ENCODE peak calls at places on chromosomes 6 and 20, in five cellular contexts. Y is epithelial cell of esophagus, D is fibroblast of villous mesenchyme, B is colonic mucosa, I is heart right ventricle. U is an unnamed sample.

GRCh38 chr6:147246853-147247635 is 42.8 kb downstream of the STXBP5 start:
- DNase-seq in B (no peak), Y (no peak), D (no peak), I (no peak), U (no peak)

GRCh38 chr20:6730929-6731328 is 36.6 kb upstream of the BMP2 start:
- DNase-seq in B (no peak), Y (no peak), I (no peak), D (no peak), U (no peak)

GRCh38 chr6:115838763-115839401 is 221.8 kb downstream of the FRK start:
- DNase-seq in B (peak), D (peak), Y (peak), I (no peak), U (peak)

GRCh38 chr6:131213501-131213990 is 78.3 kb downstream of the AKAP7 start:
- DNase-seq in I (no peak), D (peak), B (no peak), Y (no peak), U (no peak)

GRCh38 chr20:57391439-57392129 is 388 bp downstream of the RBM38 start:
- DNase-seq in Y (peak), D (no peak), B (no peak), I (no peak), U (peak)

GRCh38 chr6:106619223-106619622 is 10.1 kb downstream of the RTN4IP1 start:
- DNase-seq in I (no peak), B (no peak), Y (no peak), D (no peak), U (no peak)

GRCh38 chr6:139977887-139978332 is 603.5 kb upstream of the CITED2 start:
- DNase-seq in B (no peak), I (no peak), D (peak), Y (peak), U (peak)

GRCh38 chr6:33192671-33193602 is 670 bp upstream of the COL11A2 start:
- DNase-seq in D (no peak), Y (peak), B (no peak), I (peak), U (peak)

GRCh38 chr6:46129634-46130505 is at the start of gene ENPP4:
- DNase-seq in B (peak), I (peak), Y (peak), D (peak), U (peak)

GRCh38 chr6:81384921-81385320 is 367.6 kb downstream of the TENT5A start:
- DNase-seq in B (no peak), Y (no peak), D (no peak), I (no peak), U (no peak)

GRCh38 chr6:36666726-36667591 is 11.6 kb upstream of the CDKN1A start:
- DNase-seq in B (peak), Y (peak), D (peak), I (peak), U (peak)

GRCh38 chr6:87901613-87902012 is 146.0 kb upstream of the SPACA1 start:
- DNase-seq in D (no peak), I (no peak), Y (no peak), B (no peak), U (peak)

GRCh38 chr20:32990426-32990825 is 13.8 kb downstream of the SUN5 start:
- DNase-seq in I (no peak), D (no peak), B (no peak), Y (no peak), U (no peak)

GRCh38 chr20:38620501-38620900 is 18.9 kb downstream of the ARHGAP40 start:
- DNase-seq in Y (no peak), I (no peak), D (no peak), B (no peak), U (no peak)

GRCh38 chr6:75524322-75524972 is 30.8 kb upstream of the FILIP1 start:
- DNase-seq in B (no peak), I (no peak), D (peak), Y (peak), U (peak)

GRCh38 chr20:58169441-58169840 is 59.0 kb downstream of the ANKRD60 start:
- DNase-seq in B (no peak), Y (no peak), I (no peak), D (peak), U (no peak)

GRCh38 chr20:35436175-35436568 is 1.9 kb downstream of the GDF5 start:
- DNase-seq in Y (no peak), I (no peak), D (no peak), B (no peak), U (no peak)

GRCh38 chr20:35433337-35433736 is 4.7 kb downstream of the GDF5 start:
- DNase-seq in B (no peak), I (no peak), D (no peak), Y (no peak), U (no peak)

GRCh38 chr20:35431621-35432429 is 6.2 kb downstream of the GDF5 start:
- DNase-seq in Y (no peak), I (no peak), D (no peak), B (no peak), U (no peak)

GRCh38 chr20:35434085-35435005 is 3.7 kb downstream of the GDF5 start:
- DNase-seq in I (peak), Y (no peak), B (no peak), D (peak), U (no peak)

GRCh38 chr20:35432430-35432735 is 5.6 kb downstream of the GDF5 start:
- DNase-seq in Y (no peak), B (no peak), D (no peak), I (no peak), U (no peak)
- TF ChIP-seq CTCF in Y (no peak), B (no peak), D (no peak), I (no peak), U (no peak)

GRCh38 chr20:2397091-2397490 is 16.4 kb downstream of the TGM6 start:
- DNase-seq in Y (no peak), B (no peak), D (no peak), I (no peak), U (no peak)

GRCh38 chr20:2399390-2399789 is 18.7 kb downstream of the TGM6 start:
- DNase-seq in D (no peak), Y (no peak), I (no peak), B (no peak), U (no peak)

GRCh38 chr20:2396241-2396814 is 15.6 kb downstream of the TGM6 start:
- DNase-seq in B (no peak), D (no peak), Y (no peak), I (no peak), U (no peak)

GRCh38 chr20:2398453-2398852 is 17.8 kb downstream of the TGM6 start:
- DNase-seq in D (no peak), I (no peak), B (no peak), Y (no peak), U (no peak)

DNA sequence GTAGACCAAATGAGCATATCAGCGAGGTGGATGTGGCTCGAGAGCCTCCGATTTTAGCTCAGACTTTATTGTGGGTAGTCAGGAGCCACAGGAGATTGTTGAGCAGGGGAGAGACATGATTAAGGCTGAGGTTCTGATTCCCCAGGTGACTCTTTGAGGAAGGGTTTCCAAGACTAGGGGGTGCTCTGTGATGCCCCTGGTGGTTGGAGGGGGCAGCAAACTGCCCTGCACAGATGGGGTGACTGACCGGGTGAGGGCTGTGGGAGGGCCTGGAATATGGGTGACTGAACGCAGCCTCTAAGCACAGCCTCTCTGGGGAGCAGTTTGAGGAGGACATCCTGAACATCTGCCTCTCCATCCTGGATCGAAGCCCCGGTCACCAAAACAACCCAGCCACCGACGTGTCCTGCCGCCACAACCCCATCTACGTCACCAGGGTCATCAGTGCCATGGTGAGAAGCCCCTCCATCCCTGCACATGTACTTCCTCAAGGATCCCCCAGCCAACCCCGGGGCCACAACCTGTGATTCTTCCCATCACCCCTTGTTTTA is 17.0 kb downstream of the TGM6 start:
- DNase-seq in D (no peak), B (no peak), I (no peak), Y (no peak), U (no peak)
- TF ChIP-seq CTCF in D (no peak), B (no peak), I (no peak), Y (no peak), U (no peak)

GRCh38 chr6:50380409-50381105 is 330.8 kb upstream of the DEFB112 start:
- DNase-seq in D (no peak), B (no peak), I (no peak), Y (no peak), U (no peak)

GRCh38 chr6:50381106-50381415 is 331.3 kb upstream of the DEFB112 start:
- DNase-seq in D (no peak), B (no peak), I (no peak), Y (no peak), U (peak)
- TF ChIP-seq CTCF in D (no peak), B (no peak), I (no peak), Y (no peak), U (peak)

DNA sequence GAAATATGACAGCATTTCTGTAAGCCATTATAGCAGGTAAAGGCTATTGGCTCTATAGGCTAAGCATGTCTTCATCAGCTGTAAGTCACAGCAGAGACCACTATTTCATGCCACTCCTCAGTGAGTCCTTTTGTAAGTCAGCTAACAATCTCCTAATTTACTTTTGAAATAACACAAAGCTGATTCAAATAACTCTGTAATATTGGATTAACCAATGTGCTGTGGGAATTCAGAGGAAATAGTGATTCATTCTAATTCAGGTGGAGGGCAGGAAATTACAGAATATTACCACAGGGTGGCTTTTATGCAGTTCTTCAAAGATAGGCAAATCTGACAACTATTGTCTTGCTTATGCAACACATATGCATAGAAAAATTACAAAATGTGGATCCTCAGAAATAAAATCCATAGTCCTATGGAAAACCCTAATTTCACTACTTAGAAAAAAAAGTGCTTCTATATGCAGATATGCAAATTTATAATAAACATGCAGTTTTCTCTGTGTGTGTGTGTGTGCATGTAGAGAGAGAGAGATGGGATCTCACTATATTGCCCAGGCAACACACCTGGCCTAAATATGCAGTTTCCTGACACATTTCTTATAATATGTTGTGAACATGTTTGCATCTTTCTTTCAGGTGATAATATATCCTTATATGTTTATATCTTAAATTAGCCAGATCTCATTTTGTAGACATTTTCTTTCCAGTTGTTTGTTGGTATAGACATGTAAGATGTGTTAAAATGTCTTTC is 4.8 kb upstream of the SMIM28 start:
- DNase-seq in Y (peak), D (no peak), I (no peak), B (no peak), U (no peak)
- TF ChIP-seq CTCF in Y (no peak), D (no peak), I (no peak), B (no peak), U (no peak)

GRCh38 chr20:52313335-52313963 is 121.9 kb upstream of the ZFP64 start:
- DNase-seq in Y (peak), D (peak), B (no peak), I (no peak), U (peak)
- TF ChIP-seq CTCF in Y (peak), D (peak), B (no peak), I (peak), U (peak)

GRCh38 chr6:165689699-165690098 is 26.7 kb upstream of the PDE10A start:
- DNase-seq in I (no peak), B (no peak), D (no peak), Y (no peak), U (no peak)
- TF ChIP-seq CTCF in I (no peak), B (no peak), D (peak), Y (no peak), U (no peak)

GRCh38 chr20:47711046-47711752 is 74.1 kb downstream of the SULF2 start:
- DNase-seq in D (no peak), I (no peak), B (no peak), Y (no peak), U (peak)
- TF ChIP-seq CTCF in D (no peak), I (no peak), B (no peak), Y (no peak), U (no peak)

U was measured in Calu3.